ENCODE peak calls at places on chromosomes 13 and 19, in ten cellular contexts. M, D, E, C, Q, P, N, A, F and Y are unnamed samples.

GRCh38 chr19:43616306-43616705 is 3.1 kb downstream of the ZNF428 start:
- DNase-seq in P (no peak), M (no peak), A (no peak), Q (no peak), N (no peak), C (no peak), E (no peak), F (no peak), D (no peak), Y (peak)

GRCh38 chr13:109904218-109904617 is 117.8 kb upstream of the IRS2 start:
- DNase-seq in M (no peak), N (no peak), D (no peak), A (peak), E (no peak), C (no peak), Q (no peak), P (no peak), F (no peak), Y (peak)

GRCh38 chr13:27367570-27367969 is 56.8 kb upstream of the GTF3A start:
- DNase-seq in A (no peak), F (no peak), C (no peak), N (no peak), M (no peak), E (no peak), D (no peak), Q (no peak), P (no peak), Y (no peak)

GRCh38 chr13:29196409-29197074 is 376.4 kb downstream of the MTUS2 start:
- DNase-seq in M (no peak), A (no peak), E (no peak), N (peak), Q (no peak), C (no peak), F (no peak), D (no peak), P (no peak), Y (no peak)

GRCh38 chr19:35696835-35697234 is 7.5 kb upstream of the ZBTB32 start:
- DNase-seq in D (no peak), A (no peak), E (no peak), F (no peak), M (no peak), N (peak), Q (no peak), C (no peak), P (no peak), Y (no peak)

GRCh38 chr19:10625003-10625761 is at the start of gene SLC44A2:
- DNase-seq in A (peak), P (peak), D (no peak), Q (no peak), F (peak), C (peak), N (peak), E (no peak), M (no peak), Y (no peak)

GRCh38 chr13:32713397-32713796 is 127.1 kb downstream of the PDS5B start:
- DNase-seq in E (no peak), A (no peak), N (no peak), Q (no peak), D (no peak), C (no peak), F (no peak), P (no peak), M (no peak), Y (no peak)

GRCh38 chr19:35332817-35333216 is 3.8 kb downstream of the CD22 start:
- DNase-seq in E (no peak), Q (no peak), N (no peak), F (no peak), D (peak), P (peak), A (no peak), C (peak), M (no peak), Y (peak)

GRCh38 chr19:4234142-4234861 is 5.0 kb downstream of the EBI3 start:
- DNase-seq in A (peak), N (no peak), Q (no peak), M (no peak), D (no peak), C (no peak), P (no peak), E (no peak), F (no peak), Y (no peak)

GRCh38 chr13:78875792-78876580 is 217.0 kb upstream of the OBI1 start:
- DNase-seq in E (no peak), D (peak), M (no peak), Q (no peak), N (no peak), P (no peak), C (peak), A (no peak), F (no peak), Y (no peak)

GRCh38 chr19:34664870-34665269 is 12.1 kb downstream of the SCGB2B2 start:
- DNase-seq in Q (no peak), M (no peak), A (no peak), C (no peak), E (no peak), N (no peak), D (no peak), P (no peak), F (no peak), Y (no peak)

GRCh38 chr13:23615677-23616076 is 45.5 kb downstream of the TNFRSF19 start:
- DNase-seq in A (no peak), N (no peak), D (no peak), P (no peak), E (no peak), M (no peak), F (no peak), C (no peak), Q (no peak), Y (no peak)

GRCh38 chr13:104650426-104650825 is 1584.2 kb upstream of the SLC10A2 start:
- DNase-seq in F (no peak), E (no peak), C (no peak), N (no peak), Q (no peak), D (no peak), P (no peak), M (no peak), A (no peak), Y (no peak)

GRCh38 chr19:18710986-18711751 is 27.7 kb downstream of the CRTC1 start:
- DNase-seq in M (no peak), E (no peak), F (peak), A (no peak), C (peak), N (no peak), D (no peak), Q (no peak), P (no peak), Y (no peak)

GRCh38 chr13:25375727-25376358 is 4.1 kb downstream of the ATP8A2 start:
- DNase-seq in N (peak), F (peak), A (peak), E (no peak), M (no peak), D (peak), Q (no peak), C (no peak), P (peak), Y (peak)

GRCh38 chr13:29801737-29802305 is 48.6 kb downstream of the UBL3 start:
- DNase-seq in C (no peak), D (no peak), N (no peak), Q (no peak), E (no peak), F (peak), P (no peak), M (no peak), A (no peak), Y (no peak)

GRCh38 chr13:84571264-84571663 is 689.0 kb upstream of the SLITRK1 start:
- DNase-seq in C (no peak), D (no peak), M (no peak), P (no peak), N (no peak), A (no peak), F (no peak), E (no peak), Q (no peak), Y (no peak)

GRCh38 chr19:47512183-47512947 is 2.5 kb downstream of the NAPA start:
- DNase-seq in C (no peak), A (peak), E (no peak), D (no peak), Q (no peak), N (no peak), F (peak), P (no peak), M (no peak), Y (peak)

GRCh38 chr19:33758541-33759013 is 38.1 kb upstream of the KCTD15 start:
- DNase-seq in N (no peak), F (peak), P (peak), A (peak), M (no peak), Q (no peak), E (no peak), D (no peak), C (no peak), Y (no peak)

GRCh38 chr19:51398096-51398704 is 7.8 kb upstream of the C19orf84 start:
- DNase-seq in Q (no peak), F (peak), C (no peak), M (no peak), N (no peak), A (peak), E (no peak), P (peak), D (no peak), Y (peak)